ENCODE peak calls at places on chromosome 22, in five cellular contexts. O is SJSA1, K is right cardiac atrium, T is right lobe of liver, I is tibial nerve. A is an unnamed sample. For H3K4me1, the result is how much of the 10 kb centered on the place peaks cover.

GRCh38 chr22:43242627-43243026 is 55.7 kb upstream of the TTLL12 start:
- DNase-seq in K (no peak), T (no peak), O (no peak), I (no peak), A (no peak)

GRCh38 chr22:50084570-50084969 is 656 bp downstream of the MLC1 start:
- DNase-seq in K (no peak), O (no peak), I (no peak), T (no peak), A (no peak)

GRCh38 chr22:50675553-50676199 is 3.1 kb downstream of the SHANK3 start:
- DNase-seq in O (peak), I (no peak), T (no peak), K (no peak), A (no peak)

GRCh38 chr22:43222987-43223386 is 36.1 kb upstream of the TTLL12 start:
- DNase-seq in O (no peak), I (no peak), T (no peak), K (no peak), A (no peak)

GRCh38 chr22:38826801-38827200 is 17.0 kb downstream of the NPTXR start:
- DNase-seq in O (no peak), T (no peak), K (no peak), I (no peak), A (no peak)

GRCh38 chr22:32747588-32747987 is 53.9 kb upstream of the TIMP3 start:
- DNase-seq in T (no peak), K (no peak), O (no peak), I (no peak), A (no peak)

GRCh38 chr22:27828214-27828587 is 26.6 kb upstream of the MN1 start:
- DNase-seq in K (no peak), T (no peak), I (no peak), O (no peak), A (no peak)

GRCh38 chr22:46105494-46106278 is 44.6 kb upstream of the PPARA start:
- DNase-seq in I (no peak), T (peak), O (no peak), K (no peak), A (peak)

GRCh38 chr22:33272866-33273265 is 214.7 kb upstream of the SYN3 start:
- DNase-seq in T (no peak), K (no peak), I (no peak), O (no peak), A (no peak)

GRCh38 chr22:46613606-46613997 is 6.6 kb upstream of the GRAMD4 start:
- DNase-seq in T (no peak), I (no peak), K (peak), O (no peak), A (no peak)

GRCh38 chr22:40605676-40606250 is 30.8 kb downstream of the MRTFA start:
- DNase-seq in T (no peak), K (no peak), I (no peak), O (no peak), A (no peak)

GRCh38 chr22:47165998-47166397 is 403.5 kb downstream of the TBC1D22A start:
- DNase-seq in O (peak), K (no peak), T (no peak), I (peak), A (no peak)

GRCh38 chr22:48918585-48919186 is 909.0 kb downstream of the BRD1 start:
- DNase-seq in T (no peak), O (no peak), K (no peak), I (no peak), A (no peak)

GRCh38 chr22:25021976-25022711 is 69.6 kb downstream of the KIAA1671 start:
- DNase-seq in O (no peak), T (no peak), K (peak), I (no peak), A (peak)

GRCh38 chr22:46935506-46936377 is 173.3 kb downstream of the TBC1D22A start:
- DNase-seq in K (no peak), I (no peak), T (peak), O (peak), A (no peak)

GRCh38 chr22:46079861-46080821 is 70.2 kb upstream of the PPARA start:
- DNase-seq in O (peak), T (peak), K (peak), I (peak), A (peak)

GRCh38 chr22:44583076-44583760 is 85.2 kb upstream of the RTL6 start:
- DNase-seq in K (no peak), I (no peak), T (peak), O (peak), A (peak)

GRCh38 chr22:42907404-42908081 is 50.5 kb upstream of the ARFGAP3 start:
- DNase-seq in K (no peak), T (no peak), O (no peak), I (no peak), A (no peak)

GRCh38 chr22:22928666-22929380 is 41.2 kb downstream of the IGLL5 start:
- DNase-seq in I (no peak), T (peak), K (peak), O (peak), A (peak)

GRCh38 chr22:40741116-40741515 is 61.8 kb downstream of the MCHR1 start:
- DNase-seq in T (no peak), O (no peak), I (no peak), K (no peak), A (no peak)

GRCh38 chr22:43837666-43838065 is 24.6 kb downstream of the SULT4A1 start:
- DNase-seq in I (no peak), O (no peak), T (peak), K (peak), A (no peak)

GRCh38 chr22:49363526-49364230 is 464.0 kb downstream of the BRD1 start:
- DNase-seq in O (no peak), I (no peak), T (no peak), K (peak), A (no peak)

GRCh38 chr22:42190274-42190673 is 59.7 kb upstream of the CYP2D6 start:
- DNase-seq in T (no peak), O (no peak), I (no peak), K (no peak), A (no peak)

GRCh38 chr22:42933783-42934144 is 76.7 kb upstream of the ARFGAP3 start:
- DNase-seq in O (no peak), T (no peak), K (no peak), I (no peak), A (no peak)

GRCh38 chr22:41437198-41437597 is 9.4 kb downstream of the TOB2 start:
- DNase-seq in K (no peak), T (no peak), O (no peak), I (no peak), A (no peak)

GRCh38 chr22:17842386-17842785 is 68.1 kb upstream of the BID start:
- DNase-seq in K (no peak), I (no peak), O (no peak), T (peak), A (no peak)

GRCh38 chr22:39622881-39623367 is 52.4 kb downstream of the CACNA1I start:
- DNase-seq in I (peak), O (peak), K (peak), T (peak), A (peak)

GRCh38 chr22:17576475-17576874 is 13.2 kb downstream of the SLC25A18 start:
- DNase-seq in K (no peak), T (no peak), O (no peak), I (no peak), A (no peak)

GRCh38 chr22:26949193-26949592 is 291.8 kb downstream of the MIAT start:
- DNase-seq in K (no peak), T (no peak), O (peak), I (no peak), A (no peak)

GRCh38 chr22:25700996-25701815 is 40.8 kb upstream of the MYO18B start:
- DNase-seq in T (no peak), I (no peak), O (no peak), K (peak), A (peak)

GRCh38 chr22:21754523-21755128 is 19.0 kb upstream of the YPEL1 start:
- DNase-seq in I (no peak), T (no peak), O (no peak), K (peak), A (peak)
- H3K4me1 ChIP-seq in I (under half), T (under half), O (under half), K (under half), A (under half)

GRCh38 chr22:37636186-37636948 is 3.1 kb upstream of the SH3BP1 start:
- DNase-seq in K (no peak), O (no peak), I (no peak), T (no peak), A (no peak)
- H3K4me1 ChIP-seq in K (under half), O (under half), I (half or more), T (under half), A (half or more)

DNA sequence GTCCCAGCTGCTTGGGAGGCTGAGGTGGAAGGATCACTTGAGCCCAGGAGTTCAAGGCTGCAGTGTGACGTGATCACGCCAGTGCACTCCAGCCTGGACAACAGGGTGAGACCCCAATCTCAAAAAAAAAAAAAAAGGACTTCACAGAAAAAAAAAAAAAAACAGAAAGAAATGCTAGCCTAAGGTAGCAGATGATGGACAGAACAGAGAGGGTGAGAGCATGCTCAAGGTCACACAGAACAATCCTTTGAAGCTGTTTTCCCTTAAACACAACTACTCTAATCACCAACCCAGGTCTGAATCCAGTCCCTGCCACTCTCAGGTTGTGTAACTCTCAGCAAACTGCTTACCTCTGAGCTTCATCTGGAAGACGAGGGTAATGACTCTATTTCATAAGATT is 9.7 kb downstream of the ZMAT5 start:
- DNase-seq in O (no peak), I (no peak), T (no peak), K (no peak), A (no peak)
- H3K4me1 ChIP-seq in O (under half), I (under half), T (under half), K (under half), A (under half)

GRCh38 chr22:20232237-20232598 is 35.9 kb downstream of the RTN4R start:
- DNase-seq in T (no peak), K (no peak), I (no peak), O (no peak), A (no peak)
- H3K4me1 ChIP-seq in T (under half), K (under half), I (under half), O (under half), A (under half)

GRCh38 chr22:19175026-19175601 is 3.4 kb downstream of the SLC25A1 start:
- DNase-seq in O (no peak), K (no peak), T (no peak), I (no peak), A (no peak)
- H3K4me1 ChIP-seq in O (half or more), K (under half), T (under half), I (under half), A (half or more)

GRCh38 chr22:35509451-35509850 is 31.2 kb upstream of the RASD2 start:
- DNase-seq in T (no peak), O (no peak), K (no peak), I (no peak), A (no peak)
- H3K4me1 ChIP-seq in T (under half), O (under half), K (under half), I (under half), A (under half)

DNA sequence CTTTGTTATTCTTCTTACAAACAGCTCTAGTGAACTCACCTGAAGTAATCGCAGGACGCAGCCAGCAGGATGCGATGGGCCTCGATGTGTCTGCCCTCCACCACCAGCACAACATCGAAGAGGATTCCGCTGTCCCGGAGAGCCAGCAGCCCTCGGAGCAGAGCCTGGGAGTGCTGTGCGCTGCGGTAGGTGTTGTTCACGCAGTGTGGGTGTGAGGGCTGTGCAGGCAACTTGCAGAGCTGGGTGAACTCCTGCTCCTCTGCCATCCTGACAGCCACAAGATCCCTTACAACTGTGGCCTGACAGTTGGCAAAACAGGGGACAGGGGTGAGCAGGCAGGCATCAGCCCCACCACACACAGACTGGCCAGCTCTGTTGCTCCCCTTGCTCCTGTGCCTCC is 6.6 kb downstream of the KLHL22 start:
- DNase-seq in K (no peak), T (no peak), I (no peak), O (no peak), A (no peak)
- H3K4me1 ChIP-seq in K (under half), T (under half), I (under half), O (under half), A (under half)

A was measured in left ventricle myocardium inferior.